ENCODE peak calls at places on chromosome 14, in six cellular contexts. U, W, Y, F, X and G are unnamed samples.

GRCh38 chr14:70645892-70646291 is 4.2 kb downstream of the TTC9 start:
- DNase-seq in W (no peak), Y (no peak), U (no peak), X (no peak), F (no peak), G (no peak)

GRCh38 chr14:96754845-96755184 is 42.4 kb upstream of the VRK1 start:
- DNase-seq in F (no peak), W (no peak), X (peak; percentile 36), U (no peak), Y (no peak), G (peak; percentile 18)

GRCh38 chr14:61766136-61766535 is 3.9 kb downstream of the SNAPC1 start:
- DNase-seq in F (no peak), X (no peak), W (no peak), U (no peak), Y (no peak), G (no peak)

GRCh38 chr14:105184461-105184860 is 3.3 kb upstream of the NUDT14 start:
- DNase-seq in U (no peak), W (no peak), Y (no peak), F (no peak), X (no peak), G (no peak)

GRCh38 chr14:90846511-90846910 is 30.3 kb upstream of the TTC7B start:
- DNase-seq in U (no peak), W (no peak), Y (no peak), X (no peak), F (no peak), G (no peak)

GRCh38 chr14:96653597-96653996 is 143.6 kb upstream of the VRK1 start:
- DNase-seq in X (no peak), Y (no peak), W (no peak), F (no peak), U (no peak), G (no peak)

GRCh38 chr14:61147369-61147897 is 133.7 kb downstream of the TMEM30B start:
- DNase-seq in U (no peak), Y (no peak), X (no peak), W (peak; percentile 87), F (no peak), G (peak; percentile 83)

GRCh38 chr14:65150891-65151290 is 48.6 kb upstream of the MAX start:
- DNase-seq in U (no peak), X (no peak), W (no peak), Y (no peak), F (no peak), G (no peak)

GRCh38 chr14:60640859-60641721 is 8.2 kb downstream of the SIX1 start:
- DNase-seq in Y (no peak), W (no peak), X (no peak), U (no peak), F (no peak), G (no peak)

GRCh38 chr14:106845286-106846087 is 1319.1 kb downstream of the TMEM121 start:
- DNase-seq in F (peak; percentile 62), W (no peak), U (peak; percentile 81), Y (no peak), X (no peak), G (no peak)

GRCh38 chr14:73759714-73760597 is 45.8 kb upstream of the PNMA1 start:
- DNase-seq in U (peak; percentile 98), X (peak; percentile 99), Y (peak; percentile 97), W (peak; percentile 99), F (peak; percentile 95), G (peak; percentile 97)
- H3K4me1 ChIP-seq in U (peaks cover 87% of the 10 kb centered on the region), X (peaks cover 89% of the 10 kb centered on the region), Y (peaks cover 86% of the 10 kb centered on the region), W (peaks cover 50% of the 10 kb centered on the region), F (peaks cover 82% of the 10 kb centered on the region), G (peaks cover 53% of the 10 kb centered on the region)

DNA sequence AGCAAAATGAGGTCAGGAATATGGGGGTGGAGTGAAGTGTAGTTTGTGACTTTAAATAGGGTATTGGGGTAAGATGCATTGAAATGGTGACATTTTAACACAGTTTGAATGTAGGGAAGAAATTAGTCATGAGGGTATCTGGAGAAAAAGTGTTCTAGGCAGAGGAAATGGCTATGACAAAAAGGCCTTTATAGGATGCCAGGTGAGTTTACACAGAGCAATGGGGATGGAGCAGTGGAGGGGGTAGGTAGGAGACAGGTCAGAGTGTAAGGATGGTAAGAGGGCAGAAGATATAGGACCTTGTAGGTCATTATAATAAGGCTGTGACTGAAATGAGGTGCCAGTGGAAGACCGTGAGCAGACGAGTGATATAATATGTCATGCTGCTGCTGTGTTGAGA is 30.4 kb downstream of the HEATR5A start:
- DNase-seq in Y (no peak), U (no peak), W (no peak), F (no peak), X (no peak), G (no peak)
- TF ChIP-seq CTCF in Y (no peak), U (no peak), W (no peak), F (no peak), X (no peak), G (no peak)

GRCh38 chr14:58987601-58988000 is 200.9 kb upstream of the DAAM1 start:
- DNase-seq in X (no peak), Y (no peak), W (no peak), U (no peak), F (no peak), G (no peak)

GRCh38 chr14:58981840-58982239 is 206.6 kb upstream of the DAAM1 start:
- DNase-seq in W (no peak), X (no peak), U (no peak), F (no peak), Y (no peak), G (no peak)

DNA sequence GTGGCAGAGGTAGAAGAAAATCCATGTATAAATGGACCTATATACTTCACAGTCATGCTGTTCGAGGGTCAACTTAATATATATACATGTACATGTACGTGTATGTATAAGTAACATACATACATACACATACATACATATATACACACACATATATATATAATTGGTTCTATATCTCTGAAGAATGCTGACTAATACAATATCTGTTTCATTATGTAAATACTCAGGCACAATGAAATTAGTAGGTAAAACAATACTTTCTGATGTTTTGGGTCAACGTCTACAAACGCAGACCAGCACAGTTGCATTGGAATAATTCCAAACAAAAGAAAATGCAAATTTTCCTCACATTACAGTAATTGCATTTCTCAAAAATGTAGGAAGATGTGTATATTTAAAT is 202.7 kb upstream of the DAAM1 start:
- DNase-seq in Y (no peak), W (no peak), X (no peak), U (no peak), F (no peak), G (no peak)
- H3K27ac ChIP-seq in Y (no peak overlapping the region), W (no peak overlapping the region), X (no peak overlapping the region), U (no peak overlapping the region), F (no peak overlapping the region), G (no peak overlapping the region)

GRCh38 chr14:102565331-102565887 is 27.0 kb upstream of the RCOR1 start:
- DNase-seq in Y (peak; percentile 53), F (no peak), U (no peak), X (no peak), W (no peak), G (no peak)
- H3K4me1 ChIP-seq in Y (no peaks in the 10 kb centered on the region), F (peaks cover 12% of the 10 kb centered on the region), U (peaks cover 7% of the 10 kb centered on the region), X (no peaks in the 10 kb centered on the region), W (no peaks in the 10 kb centered on the region), G (no peaks in the 10 kb centered on the region)

GRCh38 chr14:24141030-24141880 is at the start of gene EMC9:
- DNase-seq in F (peak; percentile 99), X (peak; percentile 100), U (peak; percentile 100), W (peak; percentile 99), Y (peak; percentile 100), G (peak; percentile 100)
- TF ChIP-seq CTCF in F (no peak), X (peak; percentile 45), U (peak; percentile 50), W (no peak), Y (peak; percentile 73), G (peak; percentile 42)

GRCh38 chr14:49506650-49507049 is 79.5 kb downstream of the RPS29 start:
- DNase-seq in U (no peak), F (no peak), Y (no peak), X (no peak), W (no peak), G (no peak)

GRCh38 chr14:49512147-49512551 is 74.0 kb downstream of the RPS29 start:
- DNase-seq in U (no peak), X (no peak), F (no peak), Y (no peak), W (peak; percentile 37), G (peak; percentile 4)

GRCh38 chr14:49508124-49508523 is 78.1 kb downstream of the RPS29 start:
- DNase-seq in X (no peak), F (no peak), W (no peak), Y (no peak), U (no peak), G (no peak)

DNA sequence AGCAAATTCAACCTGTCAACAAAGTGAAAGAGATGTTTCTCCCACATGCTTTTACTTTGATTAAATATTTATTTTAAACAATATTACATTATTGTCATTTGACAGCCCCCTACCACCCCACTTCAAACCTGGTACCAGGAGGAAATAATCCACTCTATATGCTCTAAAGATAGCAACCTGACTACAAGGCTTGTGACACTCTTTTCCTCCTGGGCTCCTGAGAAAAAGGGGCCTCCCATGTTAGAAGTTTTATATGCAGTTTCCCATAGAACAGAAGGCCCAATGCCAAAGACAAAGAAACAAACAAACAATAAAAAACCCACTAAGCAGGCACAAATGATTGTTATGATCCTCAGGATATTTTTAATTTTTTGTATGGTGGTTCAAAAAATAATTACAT is 73.6 kb downstream of the RPS29 start:
- DNase-seq in F (no peak), X (no peak), W (no peak), U (no peak), Y (no peak), G (no peak)
- H3K27ac ChIP-seq in F (no peak overlapping the region), X (no peak overlapping the region), W (no peak overlapping the region), U (no peak overlapping the region), Y (no peak overlapping the region), G (no peak overlapping the region)

DNA sequence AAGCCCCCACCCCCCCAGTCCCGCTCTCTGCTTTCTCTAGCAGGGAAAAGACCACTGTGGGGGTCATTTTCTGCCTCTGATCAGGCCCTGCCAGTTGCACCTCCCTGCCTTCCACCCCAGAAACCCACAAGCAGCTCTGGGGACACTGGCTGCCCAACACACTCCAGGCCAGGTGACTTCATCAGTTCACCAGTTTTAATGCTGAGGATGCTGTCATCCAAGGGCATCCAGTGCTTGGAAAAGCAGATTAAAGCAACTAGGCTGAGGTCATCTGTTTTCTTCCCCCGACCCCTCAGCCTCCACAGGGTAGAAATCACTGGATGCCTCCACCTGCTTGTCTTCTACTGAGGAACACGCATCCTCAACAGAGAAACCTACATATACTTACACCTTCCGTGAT is 282.4 kb downstream of the DPF3 start:
- DNase-seq in F (no peak), W (no peak), U (no peak), Y (no peak), X (no peak), G (no peak)
- H3K4me1 ChIP-seq in F (peaks cover 19% of the 10 kb centered on the region), W (peaks cover 36% of the 10 kb centered on the region), U (peaks cover 10% of the 10 kb centered on the region), Y (peaks cover 51% of the 10 kb centered on the region), X (peaks cover 32% of the 10 kb centered on the region), G (no peaks in the 10 kb centered on the region)

DNA sequence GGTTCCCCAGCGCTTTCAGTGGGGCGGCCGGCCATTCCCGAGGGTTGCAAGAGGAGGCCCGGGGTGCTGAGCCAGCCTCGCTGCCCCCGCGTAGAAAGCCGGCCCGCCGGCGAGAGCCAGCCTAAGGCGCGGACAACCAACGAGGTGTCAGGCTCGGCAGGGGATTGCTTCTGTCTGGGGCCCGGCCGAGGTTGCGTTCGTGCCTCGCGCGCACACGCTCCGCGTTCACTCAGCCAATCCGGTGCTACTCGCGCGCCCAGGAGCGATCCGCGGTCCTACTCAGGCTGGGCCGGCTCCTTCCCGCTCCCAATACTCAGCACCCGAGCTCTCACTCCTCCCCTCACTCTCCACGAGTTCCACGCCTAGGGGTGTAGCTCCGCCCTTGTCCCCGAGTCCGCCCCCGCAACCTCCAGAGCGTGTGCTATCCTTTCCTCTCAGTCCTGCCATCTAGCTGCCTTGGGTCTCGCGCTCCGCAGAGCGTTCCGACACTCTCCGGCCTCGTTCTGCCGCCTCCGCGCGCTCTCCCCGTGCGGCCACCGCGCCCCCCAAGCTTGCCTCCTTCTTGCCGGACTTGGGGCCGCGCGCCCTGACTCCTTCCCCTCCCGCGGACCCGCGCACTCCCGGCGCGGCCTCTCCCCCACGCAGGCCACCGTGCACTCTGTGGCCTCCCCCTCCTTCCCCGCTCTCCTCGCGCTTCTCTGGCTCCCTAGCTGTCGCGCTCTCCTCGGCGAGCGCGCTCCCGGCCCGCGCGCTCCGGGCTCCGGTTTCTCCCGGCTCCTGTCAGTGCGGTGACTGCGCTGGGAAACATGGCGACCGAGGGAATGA is at the start of gene GPHN:
- DNase-seq in F (peak; percentile 87), W (peak; percentile 98), U (peak; percentile 97), X (peak; percentile 97), Y (peak; percentile 97), G (peak; percentile 98)
- TF ChIP-seq CTCF in F (no peak), W (no peak), U (no peak), X (no peak), Y (peak; percentile 36), G (no peak)